ENCODE peak calls at places on chromosomes 5 and 9, in four cellular contexts. X is left ventricle myocardium inferior, Q is tibial artery, O is K562. U is an unnamed sample.

GRCh38 chr5:31987985-31988710 is 186.0 kb downstream of the GOLPH3 start:
- DNase-seq in X (no peak), Q (no peak), O (no peak), U (no peak)

GRCh38 chr9:77663754-77664153 is 15.6 kb upstream of the GNA14 start:
- DNase-seq in O (no peak), X (no peak), Q (peak; percentile 27), U (no peak)

GRCh38 chr5:135127604-135128240 is 93.7 kb upstream of the PITX1 start:
- DNase-seq in X (no peak), Q (no peak), O (no peak), U (no peak)

GRCh38 chr9:72305102-72305546 is 59.9 kb downstream of the ZFAND5 start:
- DNase-seq in Q (peak; percentile 90), X (peak; percentile 79), O (peak; percentile 9), U (peak; percentile 91)

GRCh38 chr5:113807384-113808053 is 294.0 kb downstream of the YTHDC2 start:
- DNase-seq in Q (no peak), X (no peak), O (no peak), U (no peak)

GRCh38 chr9:127854169-127854833 is at the start of gene ENG:
- DNase-seq in X (peak; percentile 90), O (no peak), Q (peak; percentile 78), U (no peak)

GRCh38 chr5:172106511-172107356 is 81.3 kb downstream of the STK10 start:
- DNase-seq in O (peak; percentile 79), X (peak; percentile 62), Q (peak; percentile 57), U (peak; percentile 76)

GRCh38 chr9:137647096-137647709 is 28.4 kb downstream of the EHMT1 start:
- DNase-seq in O (no peak), X (peak; percentile 0), Q (no peak), U (no peak)

GRCh38 chr5:116004248-116004647 is 28.0 kb upstream of the ARL14EPL start:
- DNase-seq in X (no peak), Q (no peak), O (no peak), U (no peak)

GRCh38 chr9:136295537-136296433 is 8.1 kb downstream of the CCDC187 start:
- DNase-seq in X (no peak), Q (no peak), O (no peak), U (no peak)

GRCh38 chr5:134603059-134603458 is 29.6 kb downstream of the SAR1B start:
- DNase-seq in Q (no peak), O (no peak), X (no peak), U (no peak)

GRCh38 chr9:115264333-115264732 is 146.4 kb upstream of the TNC start:
- DNase-seq in X (no peak), Q (no peak), O (no peak), U (no peak)

GRCh38 chr9:114287001-114287762 is 35.7 kb upstream of the ORM1 start:
- DNase-seq in X (peak; percentile 8), Q (peak; percentile 19), O (no peak), U (peak; percentile 4)

GRCh38 chr9:117286245-117286644 is 128.6 kb downstream of the ASTN2 start:
- DNase-seq in Q (no peak), X (no peak), O (no peak), U (no peak)

GRCh38 chr9:95669253-95669652 is 152.5 kb upstream of the PTCH1 start:
- DNase-seq in Q (no peak), O (no peak), X (no peak), U (no peak)

GRCh38 chr5:34001231-34001935 is 6.5 kb downstream of the AMACR start:
- DNase-seq in Q (no peak), X (no peak), O (no peak), U (no peak)

GRCh38 chr5:457195-457961 is 14.4 kb downstream of the EXOC3 start:
- DNase-seq in Q (peak; percentile 10), O (no peak), X (no peak), U (peak; percentile 55)

GRCh38 chr9:12648921-12649320 is 44.3 kb upstream of the TYRP1 start:
- DNase-seq in X (no peak), O (no peak), Q (no peak), U (no peak)

GRCh38 chr5:33300209-33300742 is 140.5 kb upstream of the TARS1 start:
- DNase-seq in O (no peak), X (no peak), Q (no peak), U (no peak)

GRCh38 chr5:160287378-160288051 is 24.8 kb downstream of the CCNJL start:
- DNase-seq in Q (no peak), O (no peak), X (peak; percentile 82), U (no peak)

GRCh38 chr9:136881691-136882108 is 4.6 kb upstream of the TRAF2 start:
- DNase-seq in X (no peak), O (no peak), Q (no peak), U (no peak)

GRCh38 chr5:141941307-141941706 is 16.7 kb downstream of the PCDH12 start:
- DNase-seq in O (no peak), X (no peak), Q (peak; percentile 29), U (peak; percentile 83)

GRCh38 chr5:8923516-8923915 is 622.4 kb downstream of the SEMA5A start:
- DNase-seq in X (no peak), O (no peak), Q (no peak), U (no peak)

GRCh38 chr5:5686356-5686755 is 263.9 kb downstream of the ICE1 start:
- DNase-seq in Q (no peak), X (no peak), O (no peak), U (no peak)

GRCh38 chr5:19987594-19988345 is at the start of gene CDH18:
- DNase-seq in X (peak; percentile 22), Q (no peak), O (no peak), U (no peak)

GRCh38 chr9:126406075-126406675 is 79.5 kb downstream of the MVB12B start:
- DNase-seq in Q (no peak), X (no peak), O (no peak), U (no peak)

GRCh38 chr5:83900307-83900706 is 179.7 kb upstream of the HAPLN1 start:
- DNase-seq in O (no peak), X (no peak), Q (no peak), U (no peak)

GRCh38 chr9:109143881-109144562 is 23.0 kb downstream of the FRRS1L start:
- DNase-seq in O (peak; percentile 72), Q (no peak), X (no peak), U (no peak)

GRCh38 chr9:134158242-134158641 is 6.1 kb downstream of the RNU6ATAC start:
- DNase-seq in Q (no peak), X (no peak), O (no peak), U (no peak)

GRCh38 chr9:113597390-113598241 is 134.1 kb downstream of the RGS3 start:
- DNase-seq in X (no peak), O (no peak), Q (no peak), U (no peak)

GRCh38 chr5:155250601-155251000 is 237.0 kb downstream of the KIF4B start:
- DNase-seq in X (no peak), O (no peak), Q (no peak), U (no peak)

GRCh38 chr5:141412853-141413539 is at the start of gene PCDHGA10:
- DNase-seq in Q (peak; percentile 41), O (peak; percentile 49), X (no peak), U (no peak)

GRCh38 chr9:89675403-89675771 is 70.6 kb downstream of the GADD45G start:
- DNase-seq in O (no peak), Q (no peak), X (peak; percentile 69), U (no peak)

GRCh38 chr9:86605303-86605702 is 251.1 kb upstream of the TUT7 start:
- DNase-seq in Q (no peak), X (no peak), O (no peak), U (no peak)

GRCh38 chr9:135225619-135226228 is 138.3 kb downstream of the OLFM1 start:
- DNase-seq in Q (no peak), X (no peak), O (no peak), U (no peak)

GRCh38 chr9:89025538-89025937 is 34.3 kb downstream of the S1PR3 start:
- DNase-seq in X (no peak), O (no peak), Q (no peak), U (no peak)

GRCh38 chr9:114304416-114305188 is 18.3 kb upstream of the ORM1 start:
- DNase-seq in X (no peak), Q (no peak), O (no peak), U (no peak)

GRCh38 chr5:119328753-119329602 is 26.8 kb upstream of the TNFAIP8 start:
- DNase-seq in O (no peak), X (no peak), Q (no peak), U (no peak)

GRCh38 chr5:174141398-174141797 is 95.9 kb downstream of the NSG2 start:
- DNase-seq in O (no peak), Q (no peak), X (no peak), U (no peak)

GRCh38 chr5:67799732-67800234 is 415.8 kb upstream of the PIK3R1 start:
- DNase-seq in Q (peak; percentile 78), O (no peak), X (no peak), U (no peak)

GRCh38 chr5:150625164-150625535 is 15.3 kb upstream of the SYNPO start:
- DNase-seq in O (no peak), X (peak; percentile 63), Q (peak; percentile 66), U (no peak)
- H3K27ac ChIP-seq in O (no peak overlapping the region), X (peak overlapping the region; percentile 99), Q (peak overlapping the region; percentile 100), U (peak overlapping the region; percentile 99)

GRCh38 chr5:6717247-6717646 is 4.0 kb downstream of the TENT4A start:
- DNase-seq in Q (no peak), O (no peak), X (no peak), U (no peak)
- H3K4me1 ChIP-seq in Q (peaks cover 67% of the 10 kb centered on the region), O (peaks cover 38% of the 10 kb centered on the region), X (peaks cover 84% of the 10 kb centered on the region), U (peaks cover 58% of the 10 kb centered on the region)

GRCh38 chr5:137828192-137828591 is 39.5 kb upstream of the MYOT start:
- DNase-seq in Q (no peak), O (no peak), X (no peak), U (no peak)

GRCh38 chr5:137825165-137825564 is 42.5 kb upstream of the MYOT start:
- DNase-seq in X (no peak), Q (no peak), O (no peak), U (no peak)

GRCh38 chr5:137826067-137826466 is 41.6 kb upstream of the MYOT start:
- DNase-seq in X (no peak), O (no peak), Q (no peak), U (no peak)

GRCh38 chr5:137831526-137831925 is 36.1 kb upstream of the MYOT start:
- DNase-seq in O (no peak), X (no peak), Q (no peak), U (no peak)

DNA sequence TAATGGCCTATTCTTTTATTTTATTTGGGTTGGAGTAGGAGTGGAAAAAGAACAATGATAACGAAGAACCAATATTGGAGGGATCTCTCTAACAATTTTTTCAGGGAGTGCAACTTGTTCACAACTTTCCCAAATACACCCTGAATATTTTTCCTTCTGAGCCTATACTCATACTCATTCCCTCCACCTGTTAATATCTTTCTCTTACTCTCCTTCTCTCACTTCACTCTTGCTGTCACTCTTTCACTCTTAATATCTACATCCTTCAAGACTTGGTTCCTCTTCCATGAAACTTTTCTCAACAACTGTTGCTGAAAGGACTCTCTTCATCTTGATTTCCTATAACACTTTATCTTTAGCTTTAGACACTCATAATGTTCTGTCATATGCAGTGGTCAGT is 39.0 kb upstream of the MYOT start:
- DNase-seq in Q (no peak), O (no peak), X (no peak), U (no peak)
- TF ChIP-seq CTCF in Q (no peak), O (no peak), X (no peak), U (no peak)

GRCh38 chr9:131429121-131430012 is 35.5 kb downstream of the PRRC2B start:
- DNase-seq in X (no peak), Q (no peak), O (no peak), U (no peak)
- H3K27ac ChIP-seq in X (peak overlapping the region; percentile 11), Q (no peak overlapping the region), O (no peak overlapping the region), U (no peak overlapping the region)

GRCh38 chr5:143347698-143348344 is 55.7 kb downstream of the NR3C1 start:
- DNase-seq in X (no peak), Q (no peak), O (no peak), U (no peak)
- H3K4me1 ChIP-seq in X (peaks cover 99% of the 10 kb centered on the region), Q (peaks cover 56% of the 10 kb centered on the region), O (peaks cover 2% of the 10 kb centered on the region), U (peaks cover 6% of the 10 kb centered on the region)

U was measured in ascending aorta.